ENCODE peak calls at places on chromosomes 5 and 9, in ten cellular contexts. G, Z, B, J, P, K, F, Q, C and A are unnamed samples.

GRCh38 chr9:133286523-133286922 is 11.5 kb upstream of the ABO start:
- DNase-seq in G (no peak), Z (peak), B (no peak), J (no peak), P (no peak), K (no peak), F (no peak), Q (no peak), C (no peak), A (no peak)

GRCh38 chr9:91900057-91900816 is 49.8 kb downstream of the ROR2 start:
- DNase-seq in G (peak), Z (no peak), B (no peak), J (no peak), P (peak), K (no peak), F (no peak), Q (no peak), C (no peak), A (no peak)

GRCh38 chr9:126482361-126483044 is 131.2 kb upstream of the LMX1B start:
- DNase-seq in G (peak), Z (no peak), B (peak), J (peak), P (peak), K (no peak), F (peak), Q (peak), C (no peak), A (peak)

GRCh38 chr5:117680421-117680820 is 1105.8 kb upstream of the SEMA6A start:
- DNase-seq in G (no peak), Z (no peak), B (peak), J (peak), P (no peak), K (no peak), F (no peak), Q (no peak), C (no peak), A (no peak)

GRCh38 chr5:138148811-138149210 is 9.6 kb upstream of the NME5 start:
- DNase-seq in G (no peak), Z (peak), B (no peak), J (peak), P (peak), K (no peak), F (peak), Q (no peak), C (peak), A (no peak)

GRCh38 chr5:117690603-117691002 is 1116.0 kb upstream of the SEMA6A start:
- DNase-seq in G (no peak), Z (no peak), B (no peak), J (no peak), P (no peak), K (no peak), F (no peak), Q (no peak), C (no peak), A (no peak)

GRCh38 chr5:113378960-113379541 is 55.7 kb downstream of the TSSK1B start:
- DNase-seq in G (peak), Z (peak), B (peak), J (peak), P (peak), K (peak), F (peak), Q (no peak), C (peak), A (peak)

GRCh38 chr5:72353046-72353445 is 32.9 kb downstream of the PTCD2 start:
- DNase-seq in G (no peak), Z (no peak), B (peak), J (peak), P (peak), K (no peak), F (peak), Q (no peak), C (peak), A (peak)

GRCh38 chr5:54610197-54610898 is 92.8 kb downstream of the SNX18 start:
- DNase-seq in G (no peak), Z (peak), B (no peak), J (no peak), P (peak), K (peak), F (no peak), Q (no peak), C (no peak), A (no peak)

GRCh38 chr9:5612187-5612535 is 16.7 kb upstream of the RIC1 start:
- DNase-seq in G (no peak), Z (no peak), B (no peak), J (no peak), P (no peak), K (no peak), F (no peak), Q (no peak), C (no peak), A (no peak)

GRCh38 chr5:55160493-55161209 is 680 bp downstream of the GPX8 start:
- DNase-seq in G (peak), Z (peak), B (peak), J (peak), P (peak), K (no peak), F (peak), Q (no peak), C (peak), A (peak)

GRCh38 chr5:169037478-169037877 is 263.5 kb downstream of the SLIT3 start:
- DNase-seq in G (peak), Z (no peak), B (no peak), J (no peak), P (no peak), K (no peak), F (no peak), Q (no peak), C (no peak), A (no peak)

GRCh38 chr9:109132473-109133095 is 12.8 kb upstream of the TMEM245 start:
- DNase-seq in G (no peak), Z (no peak), B (no peak), J (no peak), P (no peak), K (no peak), F (no peak), Q (no peak), C (no peak), A (no peak)

GRCh38 chr9:114273461-114273881 is 49.4 kb upstream of the ORM1 start:
- DNase-seq in G (no peak), Z (peak), B (no peak), J (no peak), P (no peak), K (no peak), F (no peak), Q (peak), C (no peak), A (peak)

GRCh38 chr5:138662599-138662998 is 87.4 kb upstream of the HSPA9 start:
- DNase-seq in G (no peak), Z (no peak), B (no peak), J (no peak), P (no peak), K (no peak), F (no peak), Q (no peak), C (no peak), A (no peak)

GRCh38 chr9:38067892-38068615 is 973 bp downstream of the SHB start:
- DNase-seq in G (no peak), Z (no peak), B (no peak), J (no peak), P (peak), K (no peak), F (no peak), Q (no peak), C (no peak), A (peak)

GRCh38 chr9:23784962-23785361 is 41.1 kb downstream of the ELAVL2 start:
- DNase-seq in G (no peak), Z (no peak), B (no peak), J (no peak), P (no peak), K (no peak), F (no peak), Q (no peak), C (no peak), A (no peak)

GRCh38 chr5:73893813-73894212 is 267.8 kb downstream of the ARHGEF28 start:
- DNase-seq in G (no peak), Z (no peak), B (no peak), J (no peak), P (no peak), K (no peak), F (no peak), Q (no peak), C (no peak), A (no peak)

GRCh38 chr5:67409342-67409741 is 212.7 kb upstream of the CD180 start:
- DNase-seq in G (no peak), Z (no peak), B (no peak), J (no peak), P (no peak), K (no peak), F (no peak), Q (no peak), C (no peak), A (peak)

GRCh38 chr5:94422819-94423218 is 195.6 kb downstream of the KIAA0825 start:
- DNase-seq in G (peak), Z (peak), B (no peak), J (peak), P (no peak), K (no peak), F (no peak), Q (no peak), C (no peak), A (no peak)

GRCh38 chr5:148542812-148543211 is 111.5 kb downstream of the HTR4 start:
- DNase-seq in G (no peak), Z (peak), B (peak), J (peak), P (peak), K (no peak), F (no peak), Q (no peak), C (peak), A (peak)

GRCh38 chr9:89919171-89919681 is 314.4 kb downstream of the GADD45G start:
- DNase-seq in G (peak), Z (no peak), B (no peak), J (no peak), P (no peak), K (peak), F (no peak), Q (no peak), C (no peak), A (no peak)

GRCh38 chr9:121718063-121718462 is 66.6 kb downstream of the DAB2IP start:
- DNase-seq in G (peak), Z (no peak), B (peak), J (peak), P (peak), K (no peak), F (no peak), Q (no peak), C (no peak), A (peak)

GRCh38 chr5:146732966-146733365 is 145.6 kb downstream of the PPP2R2B start:
- DNase-seq in G (no peak), Z (no peak), B (no peak), J (peak), P (no peak), K (no peak), F (no peak), Q (no peak), C (no peak), A (no peak)

GRCh38 chr5:62538017-62538942 is 40.3 kb upstream of the LRRC70 start:
- DNase-seq in G (no peak), Z (peak), B (no peak), J (peak), P (no peak), K (no peak), F (no peak), Q (no peak), C (no peak), A (no peak)

GRCh38 chr5:83430130-83431010 is 41.2 kb upstream of the VCAN start:
- DNase-seq in G (peak), Z (peak), B (peak), J (peak), P (peak), K (peak), F (peak), Q (no peak), C (no peak), A (peak)

GRCh38 chr5:88671808-88672499 is 211.0 kb downstream of the MEF2C start:
- DNase-seq in G (peak), Z (no peak), B (no peak), J (no peak), P (no peak), K (no peak), F (no peak), Q (no peak), C (no peak), A (no peak)

GRCh38 chr5:76849767-76850291 is at the start of gene S100Z:
- DNase-seq in G (peak), Z (no peak), B (no peak), J (no peak), P (no peak), K (no peak), F (no peak), Q (no peak), C (no peak), A (no peak)

GRCh38 chr9:18480649-18481048 is 6.7 kb downstream of the ADAMTSL1 start:
- DNase-seq in G (no peak), Z (peak), B (no peak), J (peak), P (no peak), K (no peak), F (peak), Q (no peak), C (no peak), A (no peak)

GRCh38 chr9:90445391-90445790 is 197.2 kb downstream of the DIRAS2 start:
- DNase-seq in G (no peak), Z (no peak), B (no peak), J (no peak), P (no peak), K (no peak), F (no peak), Q (no peak), C (no peak), A (no peak)

GRCh38 chr5:127746756-127747155 is 43.6 kb downstream of the CCDC192 start:
- DNase-seq in G (no peak), Z (peak), B (peak), J (peak), P (peak), K (no peak), F (no peak), Q (no peak), C (no peak), A (no peak)